ENCODE peak calls at places on chromosomes 7 and 10, in nine cellular contexts. O is activated naive CD4-positive, alpha-beta T cell treated with anti-CD3 and anti-CD28 coated beads for 36 hours; C is CD4-positive, alpha-beta T cell; S is AG10803; I is SJCRH30; W is endothelial cell of umbilical vein; N is G401; M is neural progenitor cell; U is cardiac fibroblast. L is an unnamed sample.

GRCh38 chr10:11863353-11864105 is 40.4 kb downstream of the PROSER2 start:
- DNase-seq in U (no peak), M (no peak), C (peak), W (no peak), I (no peak), N (no peak), S (no peak), O (peak), L (peak)

GRCh38 chr10:24251547-24251946 is 42.6 kb downstream of the KIAA1217 start:
- DNase-seq in C (no peak), O (no peak), N (no peak), S (no peak), M (peak), I (peak), U (no peak), W (no peak), L (no peak)

GRCh38 chr10:70664702-70665195 is 7.6 kb upstream of the ADAMTS14 start:
- DNase-seq in O (no peak), C (no peak), M (peak), W (no peak), S (peak), I (peak), N (peak), U (peak), L (peak)

GRCh38 chr7:21944616-21945373 is 904 bp downstream of the CDCA7L start:
- DNase-seq in N (peak), W (peak), M (peak), U (no peak), I (peak), O (peak), C (peak), S (peak), L (peak)

GRCh38 chr7:74094224-74095095 is 10.9 kb downstream of the LIMK1 start:
- DNase-seq in N (peak), S (peak), U (peak), C (peak), I (peak), O (peak), W (peak), M (peak), L (no peak)

GRCh38 chr7:143258830-143259229 is 4.4 kb upstream of the GSTK1 start:
- DNase-seq in U (no peak), I (no peak), W (no peak), N (no peak), C (no peak), S (no peak), O (peak), M (no peak), L (no peak)

GRCh38 chr7:55067748-55068147 is 48.9 kb downstream of the EGFR start:
- DNase-seq in U (no peak), M (no peak), S (no peak), C (no peak), W (no peak), N (no peak), I (no peak), O (no peak), L (no peak)

GRCh38 chr7:528451-528850 is 8.8 kb upstream of the PDGFA start:
- DNase-seq in O (no peak), N (no peak), U (no peak), I (no peak), S (no peak), C (no peak), W (no peak), M (no peak), L (no peak)

GRCh38 chr7:44184221-44184873 is 4.9 kb downstream of the GCK start:
- DNase-seq in S (peak), W (peak), N (no peak), U (peak), O (no peak), C (no peak), I (peak), M (peak), L (peak)

GRCh38 chr7:24284699-24285506 is 913 bp downstream of the NPY start:
- DNase-seq in U (no peak), N (no peak), C (no peak), O (no peak), S (no peak), I (no peak), M (peak), W (no peak), L (no peak)

GRCh38 chr7:143407296-143408246 is 1.1 kb downstream of the EPHA1 start:
- DNase-seq in S (no peak), I (peak), O (peak), N (no peak), C (no peak), U (no peak), W (no peak), M (no peak), L (no peak)

GRCh38 chr10:103660364-103661197 is 167.1 kb downstream of the NEURL1 start:
- DNase-seq in U (peak), C (no peak), W (peak), M (no peak), S (peak), I (no peak), O (peak), N (peak), L (peak)

GRCh38 chr10:47454294-47455058 is 29.4 kb downstream of the ANXA8 start:
- DNase-seq in M (no peak), C (no peak), S (no peak), U (no peak), W (no peak), N (no peak), I (no peak), O (no peak), L (no peak)

L was measured in COR-L47.